ENCODE peak calls at places on chromosomes 5 and 9, in seven cellular contexts. M is GM12878, A is HepG2, O is PC-3, X is SK-N-SH, J is astrocyte, W is fibroblast of lung. R is an unnamed sample.

GRCh38 chr5:42021119-42021518 is 96.0 kb downstream of the FBXO4 start:
- DNase-seq in X (no peak), O (peak), W (peak), M (no peak), A (no peak), J (peak), R (no peak)

GRCh38 chr9:137055385-137056364 is 1.8 kb upstream of the ENTPD2 start:
- DNase-seq in W (peak), A (peak), O (peak), M (no peak), J (peak), X (peak), R (peak)

GRCh38 chr9:134957945-134958227 is 40.2 kb upstream of the FCN1 start:
- DNase-seq in M (no peak), J (no peak), X (no peak), W (no peak), A (no peak), O (no peak), R (no peak)

GRCh38 chr9:110048976-110049698 is 158.8 kb downstream of the C9orf152 start:
- DNase-seq in J (no peak), O (peak), X (peak), W (peak), A (no peak), M (no peak), R (peak)

GRCh38 chr5:179297486-179298180 is 47.6 kb downstream of the ADAMTS2 start:
- DNase-seq in M (no peak), W (no peak), J (no peak), X (no peak), A (no peak), O (no peak), R (peak)

GRCh38 chr9:115200711-115201505 is 83.0 kb upstream of the TNC start:
- DNase-seq in W (peak), J (peak), O (no peak), A (no peak), X (no peak), M (no peak), R (no peak)

GRCh38 chr5:78671609-78672008 is 23.0 kb upstream of the LHFPL2 start:
- DNase-seq in O (peak), X (peak), A (peak), J (peak), W (peak), M (no peak), R (no peak)

GRCh38 chr9:130845901-130846381 is 10.9 kb downstream of the ABL1 start:
- DNase-seq in A (no peak), J (peak), X (peak), W (peak), M (no peak), O (peak), R (peak)

GRCh38 chr5:7801898-7802614 is 48.9 kb downstream of the CFAP90 start:
- DNase-seq in W (no peak), O (no peak), X (no peak), J (no peak), M (no peak), A (no peak), R (no peak)

GRCh38 chr5:177478711-177479646 is 5.5 kb upstream of the DBN1 start:
- DNase-seq in J (peak), O (no peak), W (peak), A (no peak), M (no peak), X (peak), R (peak)

GRCh38 chr5:135651156-135651555 is 72.4 kb upstream of the CXCL14 start:
- DNase-seq in M (no peak), W (peak), J (peak), A (no peak), O (peak), X (no peak), R (no peak)

GRCh38 chr9:99120256-99120655 is 15.3 kb downstream of the TGFBR1 start:
- DNase-seq in A (no peak), O (no peak), J (no peak), W (no peak), X (no peak), M (no peak), R (no peak)

GRCh38 chr5:34728236-34728635 is 72.1 kb downstream of the RAI14 start:
- DNase-seq in J (no peak), W (no peak), A (no peak), O (no peak), M (no peak), X (no peak), R (no peak)

GRCh38 chr9:87427851-87428506 is 69.7 kb upstream of the DAPK1 start:
- DNase-seq in A (no peak), X (no peak), J (no peak), O (peak), M (no peak), W (no peak), R (no peak)

GRCh38 chr5:8012131-8012977 is 143.4 kb downstream of the MTRR start:
- DNase-seq in O (no peak), W (no peak), X (no peak), A (peak), M (no peak), J (no peak), R (no peak)

GRCh38 chr5:87076411-87076810 is 191.3 kb upstream of the RASA1 start:
- DNase-seq in X (no peak), J (no peak), W (no peak), A (no peak), O (no peak), M (no peak), R (no peak)

GRCh38 chr9:133323991-133324703 is 11.8 kb downstream of the SURF6 start:
- DNase-seq in X (no peak), J (no peak), M (no peak), O (no peak), W (no peak), A (no peak), R (no peak)

GRCh38 chr5:40124367-40124766 is 555.3 kb upstream of the PTGER4 start:
- DNase-seq in M (no peak), O (peak), W (no peak), A (no peak), X (no peak), J (no peak), R (no peak)

GRCh38 chr9:91420471-91421021 is 3.1 kb downstream of the NFIL3 start:
- DNase-seq in A (peak), W (peak), M (no peak), O (no peak), J (peak), X (no peak), R (no peak)

GRCh38 chr9:15837079-15837679 is 284.3 kb downstream of the CCDC171 start:
- DNase-seq in J (peak), O (peak), A (peak), W (peak), M (peak), X (peak), R (peak)

GRCh38 chr9:18707489-18708210 is 233.7 kb downstream of the ADAMTSL1 start:
- DNase-seq in W (no peak), A (no peak), X (no peak), O (no peak), J (no peak), M (no peak), R (peak)

GRCh38 chr5:32094691-32095090 is 79.4 kb downstream of the GOLPH3 start:
- DNase-seq in O (no peak), A (no peak), W (no peak), J (no peak), M (no peak), X (no peak), R (no peak)

GRCh38 chr5:177100714-177101121 is 14.0 kb downstream of the FGFR4 start:
- DNase-seq in A (no peak), J (no peak), O (peak), X (no peak), M (no peak), W (no peak), R (peak)

GRCh38 chr5:74624009-74624408 is 16.5 kb downstream of the ENC1 start:
- DNase-seq in W (no peak), A (no peak), M (no peak), X (no peak), O (no peak), J (no peak), R (no peak)
- H2AFZ ChIP-seq in W (no peak), A (no peak), M (no peak), X (no peak), O (no peak), J (no peak), R (no peak)

GRCh38 chr5:3736926-3737325 is 141.3 kb downstream of the IRX1 start:
- DNase-seq in J (peak), O (no peak), A (no peak), W (peak), X (no peak), M (no peak), R (no peak)
- H2AFZ ChIP-seq in J (no peak), O (no peak), A (no peak), W (no peak), X (no peak), M (no peak), R (no peak)

GRCh38 chr9:26673276-26673675 is 219.3 kb downstream of the CAAP1 start:
- DNase-seq in O (no peak), X (no peak), M (no peak), J (no peak), A (no peak), W (no peak), R (no peak)
- H2AFZ ChIP-seq in O (no peak), X (no peak), M (no peak), J (no peak), A (no peak), W (no peak), R (no peak)

DNA sequence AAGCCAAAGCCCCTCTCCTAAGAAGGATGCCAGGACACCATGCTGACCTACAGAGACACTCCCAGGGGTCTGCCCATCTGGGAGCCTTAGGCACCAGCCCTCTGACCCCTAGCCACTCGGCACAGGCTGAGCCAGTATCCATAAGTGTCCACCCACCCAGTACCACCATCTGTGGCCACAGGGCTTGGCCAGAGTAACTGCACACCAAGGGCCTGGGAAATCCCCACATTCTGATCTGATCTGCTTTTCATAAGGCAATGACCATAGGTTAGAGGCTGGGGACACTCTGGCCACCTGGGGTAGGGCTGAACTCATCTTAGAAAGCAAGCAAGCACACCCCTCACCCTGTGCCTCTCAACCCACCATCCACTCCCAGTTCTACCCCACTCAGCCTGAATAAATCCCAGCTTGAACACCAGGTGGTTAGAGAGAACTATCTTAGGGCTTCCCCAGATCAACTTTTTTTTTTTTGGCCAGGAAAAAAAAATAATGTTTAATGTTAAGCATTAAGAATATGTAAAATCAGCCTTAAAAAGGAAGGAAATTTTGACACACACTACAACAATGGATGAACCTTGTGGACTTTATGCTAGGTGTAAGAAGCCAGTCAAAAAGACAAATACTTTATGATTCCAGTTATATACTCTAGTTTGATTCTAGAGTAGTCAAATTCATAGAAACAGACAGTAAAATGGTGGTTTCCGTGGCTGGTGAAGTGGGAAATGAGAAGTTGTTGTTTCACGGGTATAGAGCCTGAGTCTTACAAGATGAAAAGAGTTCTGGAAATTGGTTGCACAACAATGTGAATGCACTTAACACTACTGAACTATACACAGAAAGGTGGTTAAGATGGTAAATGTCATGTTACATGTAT is 6.2 kb downstream of the GNPDA1 start:
- DNase-seq in X (no peak), W (no peak), A (no peak), O (no peak), J (no peak), M (no peak), R (no peak)
- H2AFZ ChIP-seq in X (no peak), W (no peak), A (no peak), O (no peak), J (no peak), M (no peak), R (no peak)

GRCh38 chr5:39099831-39100230 is 25.6 kb upstream of the RICTOR start:
- DNase-seq in M (no peak), O (no peak), W (no peak), J (no peak), X (no peak), A (no peak), R (no peak)

GRCh38 chr5:39100301-39100850 is 26.2 kb upstream of the RICTOR start:
- DNase-seq in A (no peak), M (no peak), J (no peak), O (peak), X (no peak), W (no peak), R (peak)

GRCh38 chr5:39104221-39104620 is 30.0 kb upstream of the RICTOR start:
- DNase-seq in W (no peak), O (no peak), X (no peak), J (no peak), M (no peak), A (no peak), R (no peak)

GRCh38 chr5:39102684-39103155 is 28.5 kb upstream of the RICTOR start:
- DNase-seq in X (no peak), M (no peak), A (peak), W (peak), J (peak), O (no peak), R (no peak)

DNA sequence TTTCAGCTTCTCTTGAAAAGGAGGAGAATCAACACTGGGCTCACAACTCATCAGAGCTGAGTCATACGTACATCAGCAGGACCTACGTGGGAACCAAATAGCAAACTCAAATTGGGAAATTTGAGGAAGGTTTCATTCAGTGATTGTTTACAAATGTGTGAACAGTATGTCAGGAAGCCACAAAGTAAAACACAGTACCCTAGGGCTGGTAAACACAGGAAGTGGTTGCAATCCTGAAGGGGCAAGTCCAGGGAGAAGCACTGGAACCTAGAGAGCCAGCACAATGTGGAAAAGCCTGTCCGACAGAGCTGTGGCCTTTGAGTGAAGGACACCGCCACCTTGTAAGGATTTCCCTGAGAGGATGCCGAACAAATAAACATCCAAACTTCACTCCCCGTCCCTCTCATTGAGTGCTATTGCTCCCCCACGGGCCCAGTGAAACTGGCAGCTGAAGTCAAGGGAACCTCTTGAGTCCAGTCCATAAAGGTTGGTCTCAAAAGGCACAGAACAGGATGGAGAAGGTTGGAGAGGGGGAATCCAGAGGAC is 26.7 kb upstream of the RICTOR start:
- DNase-seq in A (peak), O (peak), W (peak), X (no peak), J (peak), M (no peak), R (peak)
- H2AFZ ChIP-seq in A (peak), O (peak), W (no peak), X (peak), J (peak), M (no peak), R (peak)

DNA sequence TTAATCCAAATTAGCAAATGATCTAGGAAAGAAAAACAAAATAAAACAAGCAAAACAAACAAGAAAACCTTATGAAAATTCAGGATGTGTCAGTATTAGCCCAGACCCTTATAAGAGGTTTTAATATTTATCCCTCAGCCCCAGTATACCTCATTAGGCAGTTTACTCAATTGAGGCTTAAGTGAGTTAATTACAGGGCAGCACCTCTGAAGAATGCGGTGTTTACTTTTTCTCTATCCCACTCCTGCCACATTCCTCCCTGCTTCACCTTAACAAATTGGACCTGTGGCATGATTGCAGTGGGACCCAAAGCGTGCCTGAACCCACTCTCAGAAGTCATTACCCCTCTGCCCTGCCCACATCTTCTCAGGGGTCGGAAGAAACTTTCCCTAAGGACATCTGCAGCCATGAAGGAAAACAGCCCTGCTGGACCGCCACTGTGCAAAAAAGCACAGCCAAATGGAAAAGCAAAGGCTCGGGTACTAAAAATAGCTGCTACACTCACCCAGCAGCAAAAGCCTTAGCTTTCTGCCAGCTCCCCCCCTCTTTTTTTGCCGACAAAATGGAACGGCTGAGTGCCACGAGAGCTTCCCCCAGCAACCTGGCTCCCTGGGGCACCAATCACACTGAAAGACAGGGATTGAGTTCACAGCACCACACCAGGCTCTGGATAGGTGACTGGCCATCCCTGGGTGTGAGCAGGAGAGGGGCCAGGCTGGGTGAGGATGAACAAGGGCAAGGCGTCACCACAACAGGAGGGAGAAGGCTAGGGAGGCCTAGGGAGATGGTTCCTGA is 66.9 kb downstream of the SIL1 start:
- DNase-seq in J (peak), X (no peak), A (no peak), O (no peak), M (no peak), W (peak), R (peak)
- H2AFZ ChIP-seq in J (peak), X (no peak), A (no peak), O (no peak), M (no peak), W (peak), R (peak)

GRCh38 chr5:175385691-175386360 is 58.2 kb downstream of the DRD1 start:
- DNase-seq in O (peak), J (peak), M (no peak), X (no peak), A (no peak), W (peak), R (no peak)
- H2AFZ ChIP-seq in O (no peak), J (no peak), M (no peak), X (no peak), A (no peak), W (no peak), R (no peak)

GRCh38 chr5:80956272-80956671 is 3.9 kb upstream of the RASGRF2 start:
- DNase-seq in W (no peak), J (no peak), O (no peak), X (no peak), M (no peak), A (no peak), R (no peak)

GRCh38 chr5:80957031-80957761 is 3.0 kb upstream of the RASGRF2 start:
- DNase-seq in A (peak), O (peak), W (peak), X (no peak), M (no peak), J (peak), R (no peak)

GRCh38 chr5:80953587-80953986 is 6.6 kb upstream of the RASGRF2 start:
- DNase-seq in M (no peak), W (no peak), O (no peak), J (no peak), A (no peak), X (no peak), R (no peak)

GRCh38 chr5:80958611-80959010 is 1.6 kb upstream of the RASGRF2 start:
- DNase-seq in J (no peak), A (no peak), W (no peak), M (no peak), O (peak), X (no peak), R (no peak)

DNA sequence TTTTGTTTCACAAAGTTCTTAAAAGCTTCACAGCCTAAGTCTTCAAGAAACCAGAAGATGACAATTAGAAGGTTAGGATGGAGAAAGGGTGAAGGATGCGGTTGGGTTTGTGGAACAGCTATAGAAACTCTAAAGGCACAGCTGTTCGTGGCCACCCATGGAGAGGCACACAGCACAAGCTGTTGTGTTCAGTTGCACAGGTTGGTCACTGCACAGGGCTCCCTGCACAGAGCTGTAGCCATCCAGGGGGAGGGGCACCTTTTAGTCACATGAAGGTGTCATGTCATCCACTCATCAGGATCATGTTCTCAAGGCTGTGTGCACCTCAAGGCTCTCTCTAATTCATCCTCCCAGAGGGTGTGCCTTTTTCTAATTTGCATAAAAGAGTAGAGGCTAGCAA is 5.1 kb upstream of the RASGRF2 start:
- DNase-seq in X (no peak), M (no peak), A (no peak), O (no peak), W (no peak), J (no peak), R (no peak)
- H2AFZ ChIP-seq in X (no peak), M (no peak), A (no peak), O (no peak), W (no peak), J (no peak), R (no peak)

DNA sequence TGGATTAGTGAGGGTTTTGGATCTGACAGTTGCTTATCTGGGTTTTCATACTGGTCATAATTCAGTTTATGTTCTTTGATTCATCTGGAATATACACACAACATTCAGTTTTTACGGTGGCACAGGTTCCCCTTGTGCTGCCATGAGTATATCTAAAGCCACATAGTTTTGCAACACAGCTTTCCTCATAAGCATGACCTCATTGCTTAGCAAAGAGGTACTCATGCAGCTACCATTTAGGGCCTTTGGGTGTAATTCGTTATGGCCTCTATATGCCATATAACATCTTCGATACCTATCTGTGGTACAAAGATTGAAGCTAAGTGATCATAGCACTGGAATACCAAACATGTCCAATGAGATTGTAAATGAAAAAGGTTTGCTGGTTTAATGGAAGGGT is 2.9 kb upstream of the RBM22 start:
- DNase-seq in A (no peak), O (no peak), W (no peak), J (no peak), X (no peak), M (no peak), R (no peak)
- H2AFZ ChIP-seq in A (no peak), O (no peak), W (no peak), J (no peak), X (no peak), M (no peak), R (no peak)